ENCODE peak calls at places on chromosomes 3 and 15, in six cellular contexts. One of them, this sample, is unnamed.

GRCh38 chr15:72237286-72238224 is 6.6 kb upstream of the PKM start:
- DNase-seq in breast epithelium: peak
- DNase-seq in sigmoid colon: peak
- DNase-seq in cardiac fibroblast: peak
- DNase-seq in NCI-H1092 treated with DMSO at 0.1 percent for 48 hours: no peak
- DNase-seq in fibroblast of the aortic adventitia: peak
- DNase-seq in this sample: no peak

GRCh38 chr15:66231421-66232266 is 21.9 kb downstream of the MEGF11 start:
- DNase-seq in breast epithelium: no peak
- DNase-seq in sigmoid colon: no peak
- DNase-seq in cardiac fibroblast: no peak
- DNase-seq in NCI-H1092 treated with DMSO at 0.1 percent for 48 hours: no peak
- DNase-seq in fibroblast of the aortic adventitia: peak
- DNase-seq in this sample: no peak

GRCh38 chr3:94433811-94434210 is 370.9 kb downstream of the NSUN3 start:
- DNase-seq in breast epithelium: no peak
- DNase-seq in sigmoid colon: no peak
- DNase-seq in cardiac fibroblast: peak
- DNase-seq in NCI-H1092 treated with DMSO at 0.1 percent for 48 hours: no peak
- DNase-seq in fibroblast of the aortic adventitia: peak
- DNase-seq in this sample: no peak

GRCh38 chr3:31103623-31104180 is 209.2 kb upstream of the GADL1 start:
- DNase-seq in breast epithelium: no peak
- DNase-seq in sigmoid colon: no peak
- DNase-seq in cardiac fibroblast: no peak
- DNase-seq in NCI-H1092 treated with DMSO at 0.1 percent for 48 hours: no peak
- DNase-seq in fibroblast of the aortic adventitia: no peak
- DNase-seq in this sample: no peak

GRCh38 chr15:32952901-32953889 is 235.4 kb downstream of the GREM1 start:
- DNase-seq in breast epithelium: no peak
- DNase-seq in sigmoid colon: no peak
- DNase-seq in cardiac fibroblast: peak
- DNase-seq in NCI-H1092 treated with DMSO at 0.1 percent for 48 hours: no peak
- DNase-seq in fibroblast of the aortic adventitia: peak
- DNase-seq in this sample: no peak

GRCh38 chr15:63234479-63234878 is 42.9 kb upstream of the APH1B start:
- DNase-seq in breast epithelium: peak
- DNase-seq in sigmoid colon: peak
- DNase-seq in cardiac fibroblast: peak
- DNase-seq in NCI-H1092 treated with DMSO at 0.1 percent for 48 hours: no peak
- DNase-seq in fibroblast of the aortic adventitia: peak
- DNase-seq in this sample: no peak

GRCh38 chr15:89097313-89097712 is 9.1 kb downstream of the ABHD2 start:
- DNase-seq in breast epithelium: no peak
- DNase-seq in sigmoid colon: no peak
- DNase-seq in cardiac fibroblast: no peak
- DNase-seq in NCI-H1092 treated with DMSO at 0.1 percent for 48 hours: no peak
- DNase-seq in fibroblast of the aortic adventitia: no peak
- DNase-seq in this sample: no peak

GRCh38 chr15:60038111-60038521 is 34.0 kb downstream of the FOXB1 start:
- DNase-seq in breast epithelium: no peak
- DNase-seq in sigmoid colon: no peak
- DNase-seq in cardiac fibroblast: no peak
- DNase-seq in NCI-H1092 treated with DMSO at 0.1 percent for 48 hours: peak
- DNase-seq in fibroblast of the aortic adventitia: no peak
- DNase-seq in this sample: no peak

GRCh38 chr3:82002993-82003642 is 241.7 kb upstream of the GBE1 start:
- DNase-seq in breast epithelium: no peak
- DNase-seq in sigmoid colon: no peak
- DNase-seq in cardiac fibroblast: no peak
- DNase-seq in NCI-H1092 treated with DMSO at 0.1 percent for 48 hours: no peak
- DNase-seq in fibroblast of the aortic adventitia: no peak
- DNase-seq in this sample: no peak

GRCh38 chr15:99408236-99409096 is 157.2 kb downstream of the LRRC28 start:
- DNase-seq in breast epithelium: peak
- DNase-seq in sigmoid colon: no peak
- DNase-seq in cardiac fibroblast: peak
- DNase-seq in NCI-H1092 treated with DMSO at 0.1 percent for 48 hours: peak
- DNase-seq in fibroblast of the aortic adventitia: peak
- DNase-seq in this sample: no peak

GRCh38 chr3:71926242-71926560 is 141.3 kb upstream of the PROK2 start:
- DNase-seq in breast epithelium: peak
- DNase-seq in sigmoid colon: no peak
- DNase-seq in cardiac fibroblast: peak
- DNase-seq in NCI-H1092 treated with DMSO at 0.1 percent for 48 hours: peak
- DNase-seq in fibroblast of the aortic adventitia: peak
- DNase-seq in this sample: peak

GRCh38 chr3:66675383-66675782 is 174.6 kb upstream of the LRIG1 start:
- DNase-seq in breast epithelium: no peak
- DNase-seq in sigmoid colon: no peak
- DNase-seq in cardiac fibroblast: peak
- DNase-seq in NCI-H1092 treated with DMSO at 0.1 percent for 48 hours: no peak
- DNase-seq in fibroblast of the aortic adventitia: peak
- DNase-seq in this sample: no peak

GRCh38 chr3:141804778-141805639 is 41.8 kb downstream of the GRK7 start:
- DNase-seq in breast epithelium: no peak
- DNase-seq in sigmoid colon: no peak
- DNase-seq in cardiac fibroblast: no peak
- DNase-seq in NCI-H1092 treated with DMSO at 0.1 percent for 48 hours: no peak
- DNase-seq in fibroblast of the aortic adventitia: no peak
- DNase-seq in this sample: no peak

GRCh38 chr15:62988701-62989100 is 53.8 kb upstream of the TPM1 start:
- DNase-seq in breast epithelium: no peak
- DNase-seq in sigmoid colon: no peak
- DNase-seq in cardiac fibroblast: no peak
- DNase-seq in NCI-H1092 treated with DMSO at 0.1 percent for 48 hours: no peak
- DNase-seq in fibroblast of the aortic adventitia: no peak
- DNase-seq in this sample: no peak

GRCh38 chr15:92882697-92883642 is 17.2 kb upstream of the CHD2 start:
- DNase-seq in breast epithelium: no peak
- DNase-seq in sigmoid colon: no peak
- DNase-seq in cardiac fibroblast: no peak
- DNase-seq in NCI-H1092 treated with DMSO at 0.1 percent for 48 hours: no peak
- DNase-seq in fibroblast of the aortic adventitia: no peak
- DNase-seq in this sample: peak

GRCh38 chr3:30428251-30428650 is 178.2 kb upstream of the TGFBR2 start:
- DNase-seq in breast epithelium: no peak
- DNase-seq in sigmoid colon: no peak
- DNase-seq in cardiac fibroblast: peak
- DNase-seq in NCI-H1092 treated with DMSO at 0.1 percent for 48 hours: no peak
- DNase-seq in fibroblast of the aortic adventitia: peak
- DNase-seq in this sample: no peak

GRCh38 chr3:129054605-129055104 is 5.9 kb upstream of the GP9 start:
- DNase-seq in breast epithelium: no peak
- DNase-seq in sigmoid colon: no peak
- DNase-seq in cardiac fibroblast: no peak
- DNase-seq in NCI-H1092 treated with DMSO at 0.1 percent for 48 hours: peak
- DNase-seq in fibroblast of the aortic adventitia: peak
- DNase-seq in this sample: no peak

GRCh38 chr3:194204793-194205065 is 68.8 kb downstream of the HES1 start:
- DNase-seq in breast epithelium: peak
- DNase-seq in sigmoid colon: peak
- DNase-seq in cardiac fibroblast: no peak
- DNase-seq in NCI-H1092 treated with DMSO at 0.1 percent for 48 hours: no peak
- DNase-seq in fibroblast of the aortic adventitia: no peak
- DNase-seq in this sample: no peak